ENCODE peak calls at places on chromosomes 7 and 10, in eight cellular contexts. W is KBM-7; S is activated T-cell treated with anti-CD3 and anti-CD28 coated beads, Interleukin-2, amount 50 U/mL, for 72 hours; T is stomach; L is Kasumi-1; A is activated CD8-positive, alpha-beta memory T cell treated with anti-CD3 and anti-CD28 coated beads, Interleukin-2, amount 10 ng/mL, durations not matched to agents 7 days and 5 days; E is brain microvascular endothelial cell; Y is adipocyte. G is an unnamed sample.

GRCh38 chr7:47634273-47634672 is 52.4 kb upstream of the TNS3 start:
- DNase-seq in W (no peak), S (no peak), T (no peak), L (no peak), A (no peak), E (no peak), Y (no peak), G (no peak)

GRCh38 chr10:124296121-124296812 is 122.5 kb downstream of the OAT start:
- DNase-seq in W (no peak), S (peak; percentile 19), T (no peak), L (no peak), A (no peak), E (no peak), Y (peak; percentile 74), G (no peak)

GRCh38 chr10:99700649-99701048 is 31.3 kb downstream of the COX15 start:
- DNase-seq in W (no peak), S (no peak), T (no peak), L (no peak), A (no peak), E (no peak), Y (no peak), G (no peak)

GRCh38 chr10:114061148-114061547 is 17.5 kb downstream of the ADRB1 start:
- DNase-seq in W (no peak), S (no peak), T (no peak), L (no peak), A (no peak), E (no peak), Y (no peak), G (no peak)

GRCh38 chr10:133357293-133358151 is at the start of gene FUOM:
- DNase-seq in W (peak; percentile 90), S (peak; percentile 80), T (no peak), L (peak; percentile 90), A (peak; percentile 75), E (peak; percentile 44), Y (peak; percentile 71), G (peak; percentile 72)

GRCh38 chr7:1239455-1240295 is 7.0 kb downstream of the UNCX start:
- DNase-seq in W (no peak), S (no peak), T (no peak), L (no peak), A (no peak), E (no peak), Y (no peak), G (no peak)

GRCh38 chr10:18087398-18087797 is 52.8 kb upstream of the CACNB2 start:
- DNase-seq in W (no peak), S (no peak), T (no peak), L (no peak), A (no peak), E (no peak), Y (no peak), G (no peak)

GRCh38 chr7:115851291-115851690 is 179.3 kb downstream of the TFEC start:
- DNase-seq in W (peak; percentile 43), S (no peak), T (no peak), L (peak; percentile 68), A (no peak), E (peak; percentile 28), Y (peak; percentile 85), G (no peak)